ENCODE peak calls at places on chromosomes 13 and 19, in eight cellular contexts. F is AG10803, A is omental fat pad, Q is thoracic aorta, B is progenitor cell of endocrine pancreas, W is HFF-Myc, U is GM10248, L is heart left ventricle. H is an unnamed sample.

GRCh38 chr19:11963566-11964355 is 1.1 kb upstream of the ZNF763 start:
- DNase-seq in F (peak), A (peak), Q (peak), B (peak), W (no peak), U (peak), L (peak), H (no peak)

GRCh38 chr13:112069727-112070300 is 2.9 kb downstream of the SOX1 start:
- DNase-seq in F (no peak), A (no peak), Q (no peak), B (no peak), W (no peak), U (no peak), L (no peak), H (no peak)

GRCh38 chr19:16896913-16897571 is 8.2 kb downstream of the F2RL3 start:
- DNase-seq in F (peak), A (peak), Q (peak), B (peak), W (peak), U (peak), L (peak), H (peak)

GRCh38 chr13:61316647-61317046 is 99.0 kb downstream of the PCDH20 start:
- DNase-seq in F (no peak), A (no peak), Q (no peak), B (no peak), W (no peak), U (no peak), L (no peak), H (no peak)

GRCh38 chr19:4542896-4543351 is 3.1 kb upstream of the LRG1 start:
- DNase-seq in F (no peak), A (no peak), Q (no peak), B (no peak), W (no peak), U (no peak), L (no peak), H (no peak)

GRCh38 chr19:3253270-3253669 is 28.8 kb downstream of the CELF5 start:
- DNase-seq in F (no peak), A (no peak), Q (no peak), B (no peak), W (no peak), U (no peak), L (no peak), H (no peak)

GRCh38 chr13:31947105-31947504 is 84.5 kb upstream of the FRY start:
- DNase-seq in F (peak), A (no peak), Q (no peak), B (no peak), W (no peak), U (no peak), L (no peak), H (peak)

GRCh38 chr19:44587863-44588752 is 25.3 kb upstream of the IGSF23 start:
- DNase-seq in F (peak), A (no peak), Q (no peak), B (no peak), W (peak), U (no peak), L (no peak), H (peak)

GRCh38 chr19:3073159-3073563 is 10.9 kb upstream of the TLE5 start:
- DNase-seq in F (peak), A (no peak), Q (no peak), B (no peak), W (peak), U (no peak), L (peak), H (peak)

GRCh38 chr19:46251415-46251814 is 21.9 kb downstream of the IGFL1 start:
- DNase-seq in F (no peak), A (no peak), Q (no peak), B (no peak), W (no peak), U (no peak), L (no peak), H (peak)

GRCh38 chr19:27774827-27775226 is 1438.1 kb downstream of the UQCRFS1 start:
- DNase-seq in F (no peak), A (no peak), Q (no peak), B (no peak), W (no peak), U (no peak), L (no peak), H (no peak)

GRCh38 chr13:35826626-35827254 is 304.4 kb downstream of the DCLK1 start:
- DNase-seq in F (no peak), A (no peak), Q (no peak), B (no peak), W (no peak), U (no peak), L (no peak), H (no peak)

DNA sequence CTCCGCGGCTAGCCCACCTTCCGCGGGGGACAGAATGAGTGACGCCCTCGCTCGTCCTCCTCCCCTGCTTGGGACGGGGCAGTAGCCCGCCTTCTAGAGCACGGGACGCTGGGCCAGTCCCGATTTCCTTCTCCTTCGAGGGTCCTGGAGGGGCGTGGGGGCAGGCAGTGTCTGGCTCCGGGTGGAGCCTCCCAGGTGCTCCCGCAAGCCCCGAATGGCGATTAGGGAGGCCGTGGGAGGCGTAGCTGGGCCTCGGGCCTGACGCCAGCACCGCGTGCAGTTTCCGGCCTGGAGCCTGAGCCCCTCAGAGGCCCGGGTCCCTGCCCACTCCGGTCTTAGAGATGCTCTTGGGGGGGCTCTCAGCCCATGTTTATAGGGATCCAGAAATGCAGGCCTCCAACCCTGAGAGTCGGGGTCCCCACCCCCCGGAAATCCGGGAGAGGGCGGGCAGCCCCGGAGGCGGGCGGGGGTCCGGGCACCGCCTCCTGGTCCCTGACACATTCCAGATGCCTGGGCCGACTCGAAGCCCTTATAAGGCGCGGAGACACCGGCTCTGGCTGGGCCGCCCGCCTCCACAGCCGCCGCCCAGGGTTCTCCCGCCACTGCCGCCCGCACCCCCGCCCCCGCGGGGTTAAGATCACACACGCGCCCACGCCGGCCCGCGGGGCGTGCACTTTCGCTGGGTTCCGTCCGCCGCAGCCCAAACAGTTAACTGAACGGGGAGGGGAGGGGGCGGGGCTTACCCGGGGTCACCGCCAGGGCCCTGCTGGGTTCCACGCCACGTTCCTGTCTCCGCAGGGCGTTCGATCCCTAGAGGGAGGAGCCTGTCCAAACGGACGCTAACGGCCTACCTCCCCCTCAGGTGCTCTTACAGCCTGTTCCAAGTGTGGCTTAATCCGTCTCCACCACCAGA is 1.5 kb downstream of the MYADM start:
- DNase-seq in F (peak), A (peak), Q (peak), B (peak), W (no peak), U (peak), L (peak), H (peak)
- TF ChIP-seq CTCF in F (peak), A (no peak), Q (peak), B (peak), W (peak), U (no peak), L (peak), H (no peak)

DNA sequence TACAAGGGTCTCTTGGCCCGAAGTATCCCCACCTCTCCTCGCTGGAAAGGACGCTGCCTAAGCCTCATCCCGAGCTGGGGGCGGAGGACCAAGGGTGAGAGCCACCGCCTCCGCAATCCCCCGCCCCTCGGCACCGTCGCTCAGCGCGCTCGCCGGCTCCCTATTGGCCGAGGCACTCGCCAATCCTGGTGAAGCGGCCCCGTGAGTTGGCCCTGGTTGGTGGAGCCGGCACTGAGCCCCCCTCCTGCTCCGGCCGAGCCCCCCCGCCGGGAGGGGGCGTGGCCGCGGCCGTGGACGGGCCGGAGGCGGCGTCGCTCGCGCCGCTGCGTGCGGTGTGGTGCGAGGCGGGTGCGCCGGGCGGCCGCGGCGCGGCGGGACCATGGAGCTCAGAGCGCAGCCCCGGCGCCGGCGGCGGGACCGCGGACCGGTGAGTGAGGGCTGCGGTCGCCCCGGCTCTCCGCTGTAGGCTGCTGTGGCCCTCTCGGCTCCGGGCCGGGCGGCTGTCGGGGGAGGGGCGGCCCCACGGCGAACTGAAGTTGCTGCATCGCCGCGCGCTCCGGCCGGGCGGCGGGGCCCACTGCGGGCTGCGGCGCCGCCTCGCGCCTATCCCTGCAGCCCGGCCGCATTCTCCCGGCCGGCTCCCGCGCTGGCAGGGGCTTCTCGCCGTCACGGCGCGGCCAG is at the start of gene WASF3:
- DNase-seq in F (peak), A (peak), Q (peak), B (peak), W (peak), U (peak), L (peak), H (peak)
- TF ChIP-seq CTCF in F (no peak), A (no peak), Q (no peak), B (no peak), W (no peak), U (no peak), L (no peak), H (no peak)

GRCh38 chr13:24680258-24680920 is at the start of gene ATP12A:
- DNase-seq in F (no peak), A (no peak), Q (no peak), B (peak), W (no peak), U (peak), L (no peak), H (no peak)

GRCh38 chr13:24678151-24678550 is 2.1 kb upstream of the ATP12A start:
- DNase-seq in F (no peak), A (no peak), Q (no peak), B (no peak), W (no peak), U (no peak), L (no peak), H (no peak)

GRCh38 chr13:24672141-24673132 is 7.8 kb upstream of the ATP12A start:
- DNase-seq in F (peak), A (no peak), Q (no peak), B (no peak), W (no peak), U (no peak), L (no peak), H (no peak)

GRCh38 chr13:24679686-24680085 is 522 bp upstream of the ATP12A start:
- DNase-seq in F (no peak), A (no peak), Q (no peak), B (no peak), W (no peak), U (no peak), L (no peak), H (no peak)

DNA sequence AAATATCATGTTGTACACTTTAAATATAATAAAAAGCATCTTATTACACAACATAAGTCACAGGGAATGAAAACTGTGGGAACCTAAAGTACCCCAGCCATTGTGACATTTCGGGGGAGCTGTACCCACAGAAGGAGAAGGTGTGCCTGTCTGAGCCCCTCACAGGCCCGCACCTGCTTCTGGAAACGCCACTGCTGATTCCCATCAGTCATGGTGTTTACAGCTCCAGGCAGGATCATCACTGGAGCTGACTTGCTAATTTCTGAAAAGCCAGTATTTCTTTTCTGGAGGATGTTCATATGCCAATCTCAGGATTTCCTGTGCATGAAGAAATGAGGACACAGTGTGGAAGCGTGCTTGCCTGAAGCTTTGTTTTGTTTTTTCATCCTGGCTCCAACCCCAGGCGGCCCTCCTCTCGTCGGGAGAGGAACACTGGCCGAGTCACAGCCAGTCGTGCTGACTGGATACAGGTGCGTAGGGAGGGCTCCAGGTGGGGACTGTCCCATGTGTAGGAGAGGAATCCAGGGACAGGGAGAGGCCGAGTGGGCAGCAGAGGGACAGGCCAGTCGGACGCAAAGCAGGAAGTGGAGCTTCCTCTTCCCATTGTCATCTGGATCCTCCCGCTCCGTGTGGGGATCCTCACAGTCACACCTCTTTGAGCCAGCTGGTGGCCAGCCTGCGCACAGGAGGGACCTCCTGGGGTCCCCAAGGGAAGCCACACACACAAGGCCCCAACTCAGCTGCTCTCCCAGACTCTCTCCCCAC is 4.2 kb upstream of the ATP12A start:
- DNase-seq in F (no peak), A (no peak), Q (no peak), B (no peak), W (no peak), U (no peak), L (no peak), H (no peak)
- TF ChIP-seq CTCF in F (no peak), A (no peak), Q (no peak), B (no peak), W (no peak), U (no peak), L (no peak), H (no peak)

GRCh38 chr13:49099513-49099877 is 120.6 kb upstream of the MLNR start:
- DNase-seq in F (no peak), A (no peak), Q (no peak), B (no peak), W (no peak), U (no peak), L (no peak), H (no peak)

GRCh38 chr13:49098198-49098597 is 121.9 kb upstream of the MLNR start:
- DNase-seq in F (peak), A (no peak), Q (peak), B (no peak), W (peak), U (no peak), L (peak), H (peak)

GRCh38 chr13:49100637-49101570 is 119.2 kb upstream of the MLNR start:
- DNase-seq in F (no peak), A (no peak), Q (no peak), B (no peak), W (no peak), U (no peak), L (no peak), H (no peak)

GRCh38 chr13:49097374-49097773 is 121.7 kb downstream of the FNDC3A start:
- DNase-seq in F (peak), A (no peak), Q (no peak), B (no peak), W (no peak), U (no peak), L (no peak), H (peak)

DNA sequence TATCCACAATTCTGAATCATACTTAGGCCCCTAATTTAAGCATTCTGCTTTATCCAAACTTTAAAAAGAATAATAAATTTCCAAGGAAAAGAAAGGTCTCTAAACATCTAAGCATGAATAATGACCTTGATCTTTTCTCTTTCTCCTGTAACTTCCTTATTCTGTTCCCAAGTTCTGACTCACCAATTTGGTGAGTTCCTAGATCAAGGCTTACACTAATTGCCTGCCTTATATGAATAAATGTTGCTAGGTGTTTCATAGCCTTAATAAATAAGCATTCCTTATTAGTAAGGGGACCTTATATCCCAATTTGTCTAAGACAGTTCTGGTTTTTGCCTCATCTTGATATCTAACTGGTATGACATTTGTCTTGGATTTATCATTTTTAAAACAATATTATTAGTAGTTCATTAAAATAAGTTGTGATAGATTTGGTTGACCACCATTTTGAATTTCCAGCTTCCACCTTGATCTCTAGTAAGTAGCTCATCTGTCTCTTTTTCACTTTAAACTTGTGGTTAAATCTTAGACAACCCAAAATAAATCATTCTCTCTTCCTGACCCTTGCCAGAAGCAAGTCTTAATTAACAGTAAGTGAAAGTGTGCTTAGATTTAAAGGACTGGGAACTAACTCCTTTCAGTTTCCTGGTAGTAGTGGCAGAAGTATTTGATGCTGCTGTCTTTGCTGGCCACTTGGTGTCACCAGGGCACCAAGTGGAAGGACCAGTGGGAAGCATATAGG is 121.2 kb upstream of the MLNR start:
- DNase-seq in F (peak), A (no peak), Q (no peak), B (no peak), W (no peak), U (no peak), L (no peak), H (peak)
- TF ChIP-seq CTCF in F (peak), A (no peak), Q (no peak), B (peak), W (peak), U (peak), L (peak), H (no peak)

DNA sequence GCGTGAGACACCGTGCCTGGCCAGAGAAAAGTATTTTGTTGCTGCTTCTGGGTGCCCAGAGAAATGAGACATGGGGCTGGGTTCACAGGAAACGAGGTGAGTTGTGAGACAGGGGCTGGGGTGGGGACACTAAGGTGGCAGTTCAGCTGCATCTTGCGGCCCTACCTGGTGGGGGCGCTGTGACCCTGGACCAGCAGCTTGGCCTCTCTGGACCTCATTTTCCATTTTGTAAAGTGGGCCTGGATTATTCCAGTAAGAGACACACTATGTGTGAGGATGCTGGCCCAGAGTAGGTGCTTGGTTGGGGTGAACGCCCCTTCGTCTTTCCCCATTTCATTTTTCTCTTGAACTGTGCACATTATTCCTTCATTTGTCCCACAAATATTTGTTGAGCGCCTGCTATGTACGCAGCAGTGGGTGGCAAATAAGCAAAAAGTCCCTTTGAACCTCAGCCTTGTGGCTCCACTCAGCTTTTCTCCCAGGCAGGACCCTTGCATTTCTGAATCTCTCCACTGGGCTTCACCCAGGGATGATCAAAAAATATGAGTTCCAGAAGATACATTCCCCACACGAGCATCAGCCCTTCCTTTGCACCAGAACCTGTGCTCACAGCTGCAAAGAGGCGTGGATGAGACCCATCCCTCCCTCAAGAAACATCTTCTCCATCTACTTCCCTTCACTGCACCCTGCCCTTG is 26.6 kb upstream of the OR10H1 start:
- DNase-seq in F (no peak), A (no peak), Q (no peak), B (no peak), W (no peak), U (no peak), L (no peak), H (no peak)
- TF ChIP-seq CTCF in F (no peak), A (no peak), Q (no peak), B (no peak), W (no peak), U (no peak), L (no peak), H (no peak)

GRCh38 chr13:59269476-59269875 is 894.3 kb downstream of the DIAPH3 start:
- DNase-seq in F (peak), A (no peak), Q (no peak), B (no peak), W (no peak), U (no peak), L (no peak), H (peak)

GRCh38 chr13:59261928-59262488 is 901.7 kb downstream of the DIAPH3 start:
- DNase-seq in F (no peak), A (no peak), Q (no peak), B (no peak), W (no peak), U (no peak), L (no peak), H (peak)

GRCh38 chr13:59259416-59260000 is 904.2 kb downstream of the DIAPH3 start:
- DNase-seq in F (no peak), A (no peak), Q (no peak), B (no peak), W (no peak), U (no peak), L (no peak), H (no peak)

GRCh38 chr13:59266478-59267063 is 897.2 kb downstream of the DIAPH3 start:
- DNase-seq in F (no peak), A (no peak), Q (no peak), B (no peak), W (no peak), U (no peak), L (no peak), H (no peak)

GRCh38 chr13:59263531-59263930 is 900.2 kb downstream of the DIAPH3 start:
- DNase-seq in F (no peak), A (no peak), Q (no peak), B (no peak), W (no peak), U (no peak), L (no peak), H (no peak)
- TF ChIP-seq CTCF in F (no peak), A (no peak), Q (no peak), B (no peak), W (no peak), U (no peak), L (no peak), H (no peak)